ENCODE peak calls at places on chromosomes 7 and 10, in nine cellular contexts. One of them, this sample, is unnamed.
A peak's percentile ranks its signal among the peaks of the same experiment; 100 is the strongest.

GRCh38 chr10:120462018-120462682 is 5.1 kb downstream of the PLPP4 start:
- DNase-seq in neural progenitor cell: no peak
- DNase-seq in OCI-LY7: no peak
- DNase-seq in kidney: no peak
- DNase-seq in transverse colon: no peak
- DNase-seq in CD8-positive, alpha-beta memory T cell: no peak
- DNase-seq in SJSA1: no peak
- DNase-seq in endodermal cell: no peak
- DNase-seq in adrenal gland: no peak
- DNase-seq in this sample: no peak

GRCh38 chr7:90817846-90818245 is 221.7 kb downstream of the CDK14 start:
- DNase-seq in neural progenitor cell: peak; percentile 51
- DNase-seq in OCI-LY7: no peak
- DNase-seq in kidney: no peak
- DNase-seq in transverse colon: no peak
- DNase-seq in CD8-positive, alpha-beta memory T cell: no peak
- DNase-seq in SJSA1: no peak
- DNase-seq in endodermal cell: peak; percentile 64
- DNase-seq in adrenal gland: no peak
- DNase-seq in this sample: no peak

GRCh38 chr7:81150951-81151361 is 232.1 kb upstream of the SEMA3C start:
- DNase-seq in neural progenitor cell: peak; percentile 35
- DNase-seq in OCI-LY7: no peak
- DNase-seq in kidney: no peak
- DNase-seq in transverse colon: no peak
- DNase-seq in CD8-positive, alpha-beta memory T cell: no peak
- DNase-seq in SJSA1: no peak
- DNase-seq in endodermal cell: no peak
- DNase-seq in adrenal gland: no peak
- DNase-seq in this sample: no peak

GRCh38 chr10:129531195-129531968 is 64.3 kb downstream of the MGMT start:
- DNase-seq in neural progenitor cell: peak; percentile 48
- DNase-seq in OCI-LY7: no peak
- DNase-seq in kidney: no peak
- DNase-seq in transverse colon: no peak
- DNase-seq in CD8-positive, alpha-beta memory T cell: no peak
- DNase-seq in SJSA1: no peak
- DNase-seq in endodermal cell: no peak
- DNase-seq in adrenal gland: no peak
- DNase-seq in this sample: no peak

GRCh38 chr7:149723795-149724495 is 49.4 kb downstream of the ZNF467 start:
- DNase-seq in neural progenitor cell: no peak
- DNase-seq in OCI-LY7: no peak
- DNase-seq in kidney: peak; percentile 48
- DNase-seq in transverse colon: no peak
- DNase-seq in CD8-positive, alpha-beta memory T cell: no peak
- DNase-seq in SJSA1: no peak
- DNase-seq in endodermal cell: peak; percentile 32
- DNase-seq in adrenal gland: no peak
- DNase-seq in this sample: no peak

GRCh38 chr10:103554488-103555320 is 61.2 kb downstream of the NEURL1 start:
- DNase-seq in neural progenitor cell: peak; percentile 76
- DNase-seq in OCI-LY7: no peak
- DNase-seq in kidney: peak; percentile 84
- DNase-seq in transverse colon: peak; percentile 70
- DNase-seq in CD8-positive, alpha-beta memory T cell: no peak
- DNase-seq in SJSA1: peak; percentile 37
- DNase-seq in endodermal cell: peak; percentile 81
- DNase-seq in adrenal gland: peak; percentile 62
- DNase-seq in this sample: peak; percentile 57

GRCh38 chr7:40760293-40760964 is 625.6 kb downstream of the SUGCT start:
- DNase-seq in neural progenitor cell: no peak
- DNase-seq in OCI-LY7: no peak
- DNase-seq in kidney: no peak
- DNase-seq in transverse colon: no peak
- DNase-seq in CD8-positive, alpha-beta memory T cell: no peak
- DNase-seq in SJSA1: no peak
- DNase-seq in endodermal cell: no peak
- DNase-seq in adrenal gland: no peak
- DNase-seq in this sample: no peak

GRCh38 chr7:105014725-105015630 is 973 bp downstream of the KMT2E start:
- DNase-seq in neural progenitor cell: peak; percentile 57
- DNase-seq in OCI-LY7: peak; percentile 65
- DNase-seq in kidney: no peak
- DNase-seq in transverse colon: peak; percentile 78
- DNase-seq in CD8-positive, alpha-beta memory T cell: peak; percentile 71
- DNase-seq in SJSA1: peak; percentile 60
- DNase-seq in endodermal cell: peak; percentile 74
- DNase-seq in adrenal gland: peak; percentile 59
- DNase-seq in this sample: peak; percentile 69

GRCh38 chr7:46586406-46586805 is 665.3 kb upstream of the IGFBP3 start:
- DNase-seq in neural progenitor cell: no peak
- DNase-seq in OCI-LY7: no peak
- DNase-seq in kidney: no peak
- DNase-seq in transverse colon: no peak
- DNase-seq in CD8-positive, alpha-beta memory T cell: no peak
- DNase-seq in SJSA1: no peak
- DNase-seq in endodermal cell: no peak
- DNase-seq in adrenal gland: no peak
- DNase-seq in this sample: no peak

GRCh38 chr7:138568655-138569054 is 108.6 kb downstream of the TRIM24 start:
- DNase-seq in neural progenitor cell: no peak
- DNase-seq in OCI-LY7: no peak
- DNase-seq in kidney: no peak
- DNase-seq in transverse colon: no peak
- DNase-seq in CD8-positive, alpha-beta memory T cell: no peak
- DNase-seq in SJSA1: no peak
- DNase-seq in endodermal cell: no peak
- DNase-seq in adrenal gland: no peak
- DNase-seq in this sample: no peak

GRCh38 chr7:102039706-102040105 is 222.3 kb downstream of the CUX1 start:
- DNase-seq in neural progenitor cell: no peak
- DNase-seq in OCI-LY7: no peak
- DNase-seq in kidney: no peak
- DNase-seq in transverse colon: no peak
- DNase-seq in CD8-positive, alpha-beta memory T cell: no peak
- DNase-seq in SJSA1: no peak
- DNase-seq in endodermal cell: no peak
- DNase-seq in adrenal gland: no peak
- DNase-seq in this sample: no peak

GRCh38 chr10:119479532-119479931 is 63.0 kb downstream of the RGS10 start:
- DNase-seq in neural progenitor cell: peak; percentile 60
- DNase-seq in OCI-LY7: no peak
- DNase-seq in kidney: no peak
- DNase-seq in transverse colon: no peak
- DNase-seq in CD8-positive, alpha-beta memory T cell: no peak
- DNase-seq in SJSA1: no peak
- DNase-seq in endodermal cell: peak; percentile 83
- DNase-seq in adrenal gland: no peak
- DNase-seq in this sample: no peak

GRCh38 chr7:116585967-116586366 is 61.1 kb downstream of the CAV1 start:
- DNase-seq in neural progenitor cell: no peak
- DNase-seq in OCI-LY7: no peak
- DNase-seq in kidney: no peak
- DNase-seq in transverse colon: no peak
- DNase-seq in CD8-positive, alpha-beta memory T cell: no peak
- DNase-seq in SJSA1: no peak
- DNase-seq in endodermal cell: no peak
- DNase-seq in adrenal gland: no peak
- DNase-seq in this sample: no peak

GRCh38 chr7:895451-896052 is 19.2 kb downstream of the GET4 start:
- DNase-seq in neural progenitor cell: no peak
- DNase-seq in OCI-LY7: no peak
- DNase-seq in kidney: peak; percentile 74
- DNase-seq in transverse colon: no peak
- DNase-seq in CD8-positive, alpha-beta memory T cell: no peak
- DNase-seq in SJSA1: no peak
- DNase-seq in endodermal cell: no peak
- DNase-seq in adrenal gland: no peak
- DNase-seq in this sample: no peak

GRCh38 chr7:44466300-44467216 is 23.9 kb downstream of the NUDCD3 start:
- DNase-seq in neural progenitor cell: no peak
- DNase-seq in OCI-LY7: no peak
- DNase-seq in kidney: no peak
- DNase-seq in transverse colon: no peak
- DNase-seq in CD8-positive, alpha-beta memory T cell: no peak
- DNase-seq in SJSA1: peak; percentile 30
- DNase-seq in endodermal cell: no peak
- DNase-seq in adrenal gland: no peak
- DNase-seq in this sample: no peak

DNA sequence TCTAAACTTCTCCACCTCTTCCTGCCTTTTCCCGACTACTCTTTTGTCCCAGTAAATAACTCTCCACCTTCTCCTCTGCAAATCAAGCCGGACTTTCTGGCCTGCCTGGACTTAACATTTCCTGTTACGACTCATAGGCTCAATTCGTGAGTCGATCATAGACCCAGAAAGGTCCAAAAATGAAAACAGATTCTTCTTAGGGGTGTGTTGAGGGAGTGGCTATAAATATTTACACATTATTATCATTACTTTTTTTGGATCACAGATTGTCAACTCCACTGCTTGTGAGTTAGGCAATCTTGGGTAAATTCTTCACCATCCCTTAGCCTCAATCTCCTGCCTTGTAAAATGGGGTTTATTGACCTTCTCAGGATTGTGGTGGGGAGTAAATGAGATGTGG is 58.9 kb upstream of the HABP2 start:
- DNase-seq in neural progenitor cell: no peak
- DNase-seq in OCI-LY7: no peak
- DNase-seq in kidney: no peak
- DNase-seq in transverse colon: no peak
- DNase-seq in CD8-positive, alpha-beta memory T cell: no peak
- DNase-seq in SJSA1: no peak
- DNase-seq in endodermal cell: no peak
- DNase-seq in adrenal gland: no peak
- DNase-seq in this sample: no peak
- H3K4me1 ChIP-seq in neural progenitor cell: no peaks in the 10 kb centered on the region
- H3K4me1 ChIP-seq in OCI-LY7: no peaks in the 10 kb centered on the region
- H3K4me1 ChIP-seq in kidney: no peaks in the 10 kb centered on the region
- H3K4me1 ChIP-seq in transverse colon: no peaks in the 10 kb centered on the region
- H3K4me1 ChIP-seq in CD8-positive, alpha-beta memory T cell: no peaks in the 10 kb centered on the region
- H3K4me1 ChIP-seq in SJSA1: no peaks in the 10 kb centered on the region
- H3K4me1 ChIP-seq in endodermal cell: no peaks in the 10 kb centered on the region
- H3K4me1 ChIP-seq in adrenal gland: peaks cover 17% of the 10 kb centered on the region
- H3K4me1 ChIP-seq in this sample: no peaks in the 10 kb centered on the region

GRCh38 chr10:91590142-91590903 is 42.5 kb downstream of the PPP1R3C start:
- DNase-seq in neural progenitor cell: no peak
- DNase-seq in OCI-LY7: no peak
- DNase-seq in kidney: peak; percentile 79
- DNase-seq in transverse colon: peak; percentile 25
- DNase-seq in CD8-positive, alpha-beta memory T cell: no peak
- DNase-seq in SJSA1: peak; percentile 77
- DNase-seq in endodermal cell: no peak
- DNase-seq in adrenal gland: peak; percentile 78
- DNase-seq in this sample: no peak

GRCh38 chr10:91589656-91590035 is 43.2 kb downstream of the PPP1R3C start:
- DNase-seq in neural progenitor cell: no peak
- DNase-seq in OCI-LY7: no peak
- DNase-seq in kidney: no peak
- DNase-seq in transverse colon: no peak
- DNase-seq in CD8-positive, alpha-beta memory T cell: no peak
- DNase-seq in SJSA1: no peak
- DNase-seq in endodermal cell: no peak
- DNase-seq in adrenal gland: no peak
- DNase-seq in this sample: no peak

GRCh38 chr10:91589015-91589655 is 43.7 kb downstream of the PPP1R3C start:
- DNase-seq in neural progenitor cell: no peak
- DNase-seq in OCI-LY7: no peak
- DNase-seq in kidney: no peak
- DNase-seq in transverse colon: no peak
- DNase-seq in CD8-positive, alpha-beta memory T cell: no peak
- DNase-seq in SJSA1: peak; percentile 71
- DNase-seq in endodermal cell: no peak
- DNase-seq in adrenal gland: peak; percentile 77
- DNase-seq in this sample: no peak

GRCh38 chr10:91590904-91591791 is 41.7 kb downstream of the PPP1R3C start:
- DNase-seq in neural progenitor cell: no peak
- DNase-seq in OCI-LY7: no peak
- DNase-seq in kidney: peak; percentile 94
- DNase-seq in transverse colon: peak; percentile 29
- DNase-seq in CD8-positive, alpha-beta memory T cell: no peak
- DNase-seq in SJSA1: peak; percentile 82
- DNase-seq in endodermal cell: no peak
- DNase-seq in adrenal gland: no peak
- DNase-seq in this sample: peak; percentile 86

GRCh38 chr10:91587710-91588638 is 44.9 kb downstream of the PPP1R3C start:
- DNase-seq in neural progenitor cell: no peak
- DNase-seq in OCI-LY7: no peak
- DNase-seq in kidney: no peak
- DNase-seq in transverse colon: no peak
- DNase-seq in CD8-positive, alpha-beta memory T cell: no peak
- DNase-seq in SJSA1: peak; percentile 80
- DNase-seq in endodermal cell: no peak
- DNase-seq in adrenal gland: no peak
- DNase-seq in this sample: no peak
- H3K4me1 ChIP-seq in neural progenitor cell: no peaks in the 10 kb centered on the region
- H3K4me1 ChIP-seq in OCI-LY7: no peaks in the 10 kb centered on the region
- H3K4me1 ChIP-seq in kidney: peaks cover 28% of the 10 kb centered on the region
- H3K4me1 ChIP-seq in transverse colon: peaks cover 27% of the 10 kb centered on the region
- H3K4me1 ChIP-seq in CD8-positive, alpha-beta memory T cell: no peaks in the 10 kb centered on the region
- H3K4me1 ChIP-seq in SJSA1: peaks cover 51% of the 10 kb centered on the region
- H3K4me1 ChIP-seq in endodermal cell: peaks cover 2% of the 10 kb centered on the region
- H3K4me1 ChIP-seq in adrenal gland: peaks cover 54% of the 10 kb centered on the region
- H3K4me1 ChIP-seq in this sample: no peaks in the 10 kb centered on the region

GRCh38 chr10:72250666-72251065 is 23.1 kb upstream of the DDIT4 start:
- DNase-seq in neural progenitor cell: no peak
- DNase-seq in OCI-LY7: no peak
- DNase-seq in kidney: peak; percentile 73
- DNase-seq in transverse colon: peak; percentile 38
- DNase-seq in CD8-positive, alpha-beta memory T cell: no peak
- DNase-seq in SJSA1: no peak
- DNase-seq in endodermal cell: no peak
- DNase-seq in adrenal gland: no peak
- DNase-seq in this sample: peak; percentile 35
- H3K4me1 ChIP-seq in neural progenitor cell: peaks cover 45% of the 10 kb centered on the region
- H3K4me1 ChIP-seq in OCI-LY7: peaks cover 57% of the 10 kb centered on the region
- H3K4me1 ChIP-seq in kidney: peaks cover 45% of the 10 kb centered on the region
- H3K4me1 ChIP-seq in transverse colon: peaks cover 72% of the 10 kb centered on the region
- H3K4me1 ChIP-seq in CD8-positive, alpha-beta memory T cell: peaks cover 93% of the 10 kb centered on the region
- H3K4me1 ChIP-seq in SJSA1: peaks cover 27% of the 10 kb centered on the region
- H3K4me1 ChIP-seq in endodermal cell: peaks cover 8% of the 10 kb centered on the region
- H3K4me1 ChIP-seq in adrenal gland: peaks cover 95% of the 10 kb centered on the region
- H3K4me1 ChIP-seq in this sample: peaks cover 30% of the 10 kb centered on the region

GRCh38 chr10:62081322-62081945 is 179.9 kb downstream of the ARID5B start:
- DNase-seq in neural progenitor cell: no peak
- DNase-seq in OCI-LY7: peak; percentile 34
- DNase-seq in kidney: no peak
- DNase-seq in transverse colon: no peak
- DNase-seq in CD8-positive, alpha-beta memory T cell: no peak
- DNase-seq in SJSA1: no peak
- DNase-seq in endodermal cell: no peak
- DNase-seq in adrenal gland: no peak
- DNase-seq in this sample: no peak
- H3K4me1 ChIP-seq in neural progenitor cell: no peaks in the 10 kb centered on the region
- H3K4me1 ChIP-seq in OCI-LY7: peaks cover 67% of the 10 kb centered on the region
- H3K4me1 ChIP-seq in kidney: peaks cover 28% of the 10 kb centered on the region
- H3K4me1 ChIP-seq in transverse colon: peaks cover 28% of the 10 kb centered on the region
- H3K4me1 ChIP-seq in CD8-positive, alpha-beta memory T cell: peaks cover 44% of the 10 kb centered on the region
- H3K4me1 ChIP-seq in SJSA1: peaks cover 52% of the 10 kb centered on the region
- H3K4me1 ChIP-seq in endodermal cell: no peaks in the 10 kb centered on the region
- H3K4me1 ChIP-seq in adrenal gland: peaks cover 64% of the 10 kb centered on the region
- H3K4me1 ChIP-seq in this sample: peaks cover 19% of the 10 kb centered on the region

GRCh38 chr7:3043544-3044395 is at the start of gene CARD11:
- DNase-seq in neural progenitor cell: no peak
- DNase-seq in OCI-LY7: peak; percentile 69
- DNase-seq in kidney: no peak
- DNase-seq in transverse colon: peak; percentile 24
- DNase-seq in CD8-positive, alpha-beta memory T cell: peak; percentile 74
- DNase-seq in SJSA1: no peak
- DNase-seq in endodermal cell: peak; percentile 72
- DNase-seq in adrenal gland: no peak
- DNase-seq in this sample: peak; percentile 31
- H3K4me1 ChIP-seq in neural progenitor cell: peaks cover 10% of the 10 kb centered on the region
- H3K4me1 ChIP-seq in OCI-LY7: peaks cover 25% of the 10 kb centered on the region
- H3K4me1 ChIP-seq in kidney: no peaks in the 10 kb centered on the region
- H3K4me1 ChIP-seq in transverse colon: no peaks in the 10 kb centered on the region
- H3K4me1 ChIP-seq in CD8-positive, alpha-beta memory T cell: peaks cover 45% of the 10 kb centered on the region
- H3K4me1 ChIP-seq in SJSA1: no peaks in the 10 kb centered on the region
- H3K4me1 ChIP-seq in endodermal cell: peaks cover 4% of the 10 kb centered on the region
- H3K4me1 ChIP-seq in adrenal gland: no peaks in the 10 kb centered on the region
- H3K4me1 ChIP-seq in this sample: no peaks in the 10 kb centered on the region